ENCODE peak calls at places on chromosomes 6 and 20, in eight cellular contexts. E is stimulated activated CD4-positive, alpha-beta T cell treated with anti-CD3 and anti-CD28 coated beads, TNF-alpha, amount 100 ng/mL, for 48 hours; A is M059J; K is esophagus muscularis mucosa; Z is astrocyte; X is HTR-8/SVneo; O is left ventricle myocardium inferior; H is fibroblast of mammary gland. V is an unnamed sample.

GRCh38 chr6:48917233-48917632 is 545.8 kb downstream of the MMUT start:
- DNase-seq in K (no peak), A (no peak), E (no peak), X (no peak), O (no peak), H (no peak), Z (no peak), V (no peak)

GRCh38 chr6:6881438-6882267 is 226.1 kb upstream of the RREB1 start:
- DNase-seq in A (peak; percentile 60), X (no peak), K (no peak), H (peak; percentile 16), O (no peak), E (no peak), Z (no peak), V (no peak)

GRCh38 chr20:36467076-36467999 is 74.0 kb upstream of the MYL9 start:
- DNase-seq in A (no peak), K (no peak), E (no peak), Z (no peak), H (peak; percentile 84), X (no peak), O (peak; percentile 68), V (no peak)

GRCh38 chr20:63045991-63046390 is 39.2 kb upstream of the BHLHE23 start:
- DNase-seq in E (no peak), H (no peak), X (no peak), K (no peak), Z (no peak), O (no peak), A (no peak), V (no peak)

GRCh38 chr20:44092551-44093248 is 94.3 kb downstream of the JPH2 start:
- DNase-seq in X (peak; percentile 68), E (no peak), A (peak; percentile 70), K (no peak), Z (peak; percentile 20), H (peak; percentile 69), O (no peak), V (no peak)

GRCh38 chr6:28648035-28648877 is 122.6 kb downstream of the GPX5 start:
- DNase-seq in E (peak; percentile 58), K (no peak), A (peak; percentile 85), O (no peak), X (no peak), Z (peak; percentile 57), H (peak; percentile 83), V (no peak)

GRCh38 chr6:35170166-35170565 is 29.0 kb upstream of the TCP11 start:
- DNase-seq in H (peak; percentile 89), O (no peak), Z (no peak), A (no peak), E (no peak), K (no peak), X (no peak), V (no peak)

GRCh38 chr6:25248100-25248499 is 31.1 kb upstream of the CARMIL1 start:
- DNase-seq in O (no peak), E (no peak), A (peak; percentile 92), H (peak; percentile 60), X (peak; percentile 38), K (no peak), Z (peak; percentile 83), V (no peak)